ENCODE peak calls at places on chromosomes 11 and 22, in five cellular contexts. Q is activated CD8-positive, alpha-beta memory T cell treated with anti-CD3 and anti-CD28 coated beads for 24 hours; V is NCI-H1105; D is stomach; G is breast epithelium. B is an unnamed sample.

GRCh38 chr11:69587454-69588081 is 53.4 kb upstream of the CCND1 start:
- DNase-seq in Q (no peak), V (no peak), D (no peak), G (no peak), B (no peak)

GRCh38 chr11:88297320-88298263 is 39.9 kb downstream of the CTSC start:
- DNase-seq in Q (no peak), V (no peak), D (no peak), G (no peak), B (peak)

GRCh38 chr22:35383679-35384071 is 2.8 kb downstream of the HMOX1 start:
- DNase-seq in Q (no peak), V (no peak), D (no peak), G (no peak), B (no peak)

GRCh38 chr11:38680746-38681145 is 2082.7 kb upstream of the RAG2 start:
- DNase-seq in Q (no peak), V (no peak), D (no peak), G (no peak), B (no peak)

GRCh38 chr11:108697872-108698473 is 33.1 kb downstream of the DDX10 start:
- DNase-seq in Q (no peak), V (peak), D (peak), G (no peak), B (peak)

GRCh38 chr11:47186937-47187681 is 875 bp upstream of the PACSIN3 start:
- DNase-seq in Q (peak), V (no peak), D (peak), G (no peak), B (no peak)

GRCh38 chr11:77124041-77124440 is 4.0 kb upstream of the MYO7A start:
- DNase-seq in Q (no peak), V (no peak), D (no peak), G (no peak), B (no peak)

GRCh38 chr11:65852508-65853248 is 5.3 kb downstream of the CFL1 start:
- DNase-seq in Q (no peak), V (no peak), D (no peak), G (no peak), B (no peak)

GRCh38 chr11:64007629-64008282 is 21.5 kb downstream of the OTUB1 start:
- DNase-seq in Q (no peak), V (no peak), D (peak), G (no peak), B (peak)

GRCh38 chr11:42498971-42499370 is 812.8 kb upstream of the API5 start:
- DNase-seq in Q (no peak), V (no peak), D (no peak), G (no peak), B (no peak)

GRCh38 chr11:92893276-92893675 is 76.2 kb upstream of the MTNR1B start:
- DNase-seq in Q (no peak), V (no peak), D (no peak), G (no peak), B (no peak)

GRCh38 chr11:898540-899190 is 11.9 kb downstream of the CHID1 start:
- DNase-seq in Q (no peak), V (no peak), D (no peak), G (no peak), B (no peak)

GRCh38 chr22:27129266-27129665 is 471.9 kb downstream of the MIAT start:
- DNase-seq in Q (no peak), V (no peak), D (no peak), G (no peak), B (no peak)

GRCh38 chr22:19807161-19807913 is 46.8 kb downstream of the TBX1 start:
- DNase-seq in Q (no peak), V (no peak), D (no peak), G (no peak), B (no peak)

GRCh38 chr11:132650969-132651720 is 881.2 kb downstream of the OPCML start:
- DNase-seq in Q (no peak), V (no peak), D (no peak), G (no peak), B (no peak)

GRCh38 chr11:46369458-46370152 is 11.9 kb upstream of the MDK start:
- DNase-seq in Q (peak), V (peak), D (peak), G (no peak), B (no peak)

GRCh38 chr11:128582496-128583366 is 4.6 kb downstream of the ETS1 start:
- DNase-seq in Q (peak), V (no peak), D (no peak), G (peak), B (no peak)

GRCh38 chr22:43420991-43421665 is 9.3 kb downstream of the MPPED1 start:
- DNase-seq in Q (no peak), V (no peak), D (no peak), G (no peak), B (no peak)

GRCh38 chr11:61814958-61815789 is 1.6 kb downstream of the FADS1 start:
- DNase-seq in Q (peak), V (peak), D (peak), G (peak), B (peak)

GRCh38 chr22:32354360-32355351 is 3.0 kb upstream of the RFPL3 start:
- DNase-seq in Q (peak), V (no peak), D (no peak), G (no peak), B (no peak)

GRCh38 chr11:10308208-10308954 is 3.5 kb downstream of the ADM start:
- DNase-seq in Q (no peak), V (no peak), D (no peak), G (no peak), B (no peak)

GRCh38 chr11:110509485-110509884 is 79.7 kb downstream of the FDX1 start:
- DNase-seq in Q (no peak), V (no peak), D (no peak), G (no peak), B (peak)

GRCh38 chr22:46596032-46596441 is 24.1 kb upstream of the GRAMD4 start:
- DNase-seq in Q (no peak), V (no peak), D (no peak), G (no peak), B (no peak)

GRCh38 chr22:28408702-28409101 is 270.9 kb downstream of the TTC28 start:
- DNase-seq in Q (no peak), V (no peak), D (no peak), G (no peak), B (no peak)

GRCh38 chr11:86800956-86801264 is 568 bp downstream of the PRSS23 start:
- DNase-seq in Q (no peak), V (no peak), D (no peak), G (no peak), B (peak)

GRCh38 chr22:43928418-43929307 is 5.1 kb downstream of the PNPLA3 start:
- DNase-seq in Q (no peak), V (no peak), D (no peak), G (no peak), B (no peak)

GRCh38 chr22:41699264-41700104 is at the start of gene MEI1:
- DNase-seq in Q (peak), V (no peak), D (peak), G (peak), B (no peak)

GRCh38 chr11:131914299-131914902 is 544.0 kb downstream of the NTM start:
- DNase-seq in Q (no peak), V (no peak), D (no peak), G (no peak), B (no peak)

GRCh38 chr11:66491315-66491935 is 11.2 kb downstream of the DPP3 start:
- DNase-seq in Q (no peak), V (no peak), D (no peak), G (no peak), B (no peak)

GRCh38 chr11:45615182-45615792 is 50.1 kb downstream of the CHST1 start:
- DNase-seq in Q (no peak), V (no peak), D (no peak), G (no peak), B (no peak)

GRCh38 chr22:26606611-26607010 is 11.2 kb downstream of the CRYBB1 start:
- DNase-seq in Q (no peak), V (no peak), D (no peak), G (no peak), B (no peak)

GRCh38 chr11:111283945-111284481 is 14.3 kb upstream of the POU2AF3 start:
- DNase-seq in Q (no peak), V (no peak), D (peak), G (no peak), B (no peak)

GRCh38 chr22:44448271-44448780 is 49.7 kb downstream of the RTL6 start:
- DNase-seq in Q (no peak), V (no peak), D (peak), G (peak), B (no peak)

GRCh38 chr11:111793863-111794262 is 27.7 kb upstream of the PPP2R1B start:
- DNase-seq in Q (no peak), V (no peak), D (no peak), G (no peak), B (no peak)